ENCODE peak calls at places on chromosomes 3 and 15, in nine cellular contexts. One of them, this sample, is unnamed.

GRCh38 chr3:124558898-124559649 is 171.2 kb upstream of the UMPS start:
- DNase-seq in left lung: peak; percentile 87
- DNase-seq in ovary: peak; percentile 72
- DNase-seq in IMR-90: peak; percentile 96
- DNase-seq in CD8-positive, alpha-beta T cell: no peak
- DNase-seq in DND-41: no peak
- DNase-seq in heart left ventricle: peak; percentile 88
- DNase-seq in thyroid gland: peak; percentile 95
- DNase-seq in transverse colon: peak; percentile 79
- DNase-seq in this sample: peak; percentile 84

GRCh38 chr3:64218746-64219145 is 6.5 kb downstream of the PRICKLE2 start:
- DNase-seq in left lung: no peak
- DNase-seq in ovary: no peak
- DNase-seq in IMR-90: no peak
- DNase-seq in CD8-positive, alpha-beta T cell: no peak
- DNase-seq in DND-41: no peak
- DNase-seq in heart left ventricle: no peak
- DNase-seq in thyroid gland: no peak
- DNase-seq in transverse colon: no peak
- DNase-seq in this sample: no peak

GRCh38 chr15:90402806-90403205 is 14.8 kb downstream of the IQGAP1 start:
- DNase-seq in left lung: no peak
- DNase-seq in ovary: no peak
- DNase-seq in IMR-90: no peak
- DNase-seq in CD8-positive, alpha-beta T cell: no peak
- DNase-seq in DND-41: no peak
- DNase-seq in heart left ventricle: no peak
- DNase-seq in thyroid gland: no peak
- DNase-seq in transverse colon: no peak
- DNase-seq in this sample: no peak

GRCh38 chr3:134030382-134030753 is 643 bp upstream of the SLCO2A1 start:
- DNase-seq in left lung: no peak
- DNase-seq in ovary: no peak
- DNase-seq in IMR-90: no peak
- DNase-seq in CD8-positive, alpha-beta T cell: no peak
- DNase-seq in DND-41: no peak
- DNase-seq in heart left ventricle: no peak
- DNase-seq in thyroid gland: peak; percentile 85
- DNase-seq in transverse colon: no peak
- DNase-seq in this sample: no peak

GRCh38 chr15:80121546-80121945 is 31.3 kb upstream of the FAH start:
- DNase-seq in left lung: no peak
- DNase-seq in ovary: no peak
- DNase-seq in IMR-90: no peak
- DNase-seq in CD8-positive, alpha-beta T cell: no peak
- DNase-seq in DND-41: no peak
- DNase-seq in heart left ventricle: no peak
- DNase-seq in thyroid gland: no peak
- DNase-seq in transverse colon: no peak
- DNase-seq in this sample: no peak

GRCh38 chr3:19901918-19902317 is 32.1 kb downstream of the EFHB start:
- DNase-seq in left lung: no peak
- DNase-seq in ovary: no peak
- DNase-seq in IMR-90: no peak
- DNase-seq in CD8-positive, alpha-beta T cell: no peak
- DNase-seq in DND-41: no peak
- DNase-seq in heart left ventricle: no peak
- DNase-seq in thyroid gland: no peak
- DNase-seq in transverse colon: no peak
- DNase-seq in this sample: peak; percentile 31

GRCh38 chr3:111277226-111277625 is 205.6 kb downstream of the NECTIN3 start:
- DNase-seq in left lung: no peak
- DNase-seq in ovary: no peak
- DNase-seq in IMR-90: peak; percentile 74
- DNase-seq in CD8-positive, alpha-beta T cell: no peak
- DNase-seq in DND-41: no peak
- DNase-seq in heart left ventricle: no peak
- DNase-seq in thyroid gland: peak; percentile 6
- DNase-seq in transverse colon: no peak
- DNase-seq in this sample: no peak

GRCh38 chr15:46714959-46715358 is 1002.3 kb upstream of the SEMA6D start:
- DNase-seq in left lung: no peak
- DNase-seq in ovary: no peak
- DNase-seq in IMR-90: no peak
- DNase-seq in CD8-positive, alpha-beta T cell: no peak
- DNase-seq in DND-41: no peak
- DNase-seq in heart left ventricle: no peak
- DNase-seq in thyroid gland: no peak
- DNase-seq in transverse colon: no peak
- DNase-seq in this sample: no peak

GRCh38 chr3:179768080-179768479 is 115.2 kb downstream of the USP13 start:
- DNase-seq in left lung: no peak
- DNase-seq in ovary: peak; percentile 30
- DNase-seq in IMR-90: peak; percentile 70
- DNase-seq in CD8-positive, alpha-beta T cell: no peak
- DNase-seq in DND-41: peak; percentile 39
- DNase-seq in heart left ventricle: no peak
- DNase-seq in thyroid gland: peak; percentile 45
- DNase-seq in transverse colon: peak; percentile 13
- DNase-seq in this sample: no peak

GRCh38 chr3:10335871-10336622 is 15.1 kb upstream of the SEC13 start:
- DNase-seq in left lung: no peak
- DNase-seq in ovary: no peak
- DNase-seq in IMR-90: no peak
- DNase-seq in CD8-positive, alpha-beta T cell: no peak
- DNase-seq in DND-41: no peak
- DNase-seq in heart left ventricle: no peak
- DNase-seq in thyroid gland: no peak
- DNase-seq in transverse colon: no peak
- DNase-seq in this sample: no peak

GRCh38 chr3:127413871-127414270 is 126.0 kb upstream of the PRR20G start:
- DNase-seq in left lung: no peak
- DNase-seq in ovary: no peak
- DNase-seq in IMR-90: no peak
- DNase-seq in CD8-positive, alpha-beta T cell: no peak
- DNase-seq in DND-41: no peak
- DNase-seq in heart left ventricle: no peak
- DNase-seq in thyroid gland: no peak
- DNase-seq in transverse colon: no peak
- DNase-seq in this sample: no peak

GRCh38 chr15:95019907-95020306 is 788.5 kb downstream of the MCTP2 start:
- DNase-seq in left lung: no peak
- DNase-seq in ovary: no peak
- DNase-seq in IMR-90: no peak
- DNase-seq in CD8-positive, alpha-beta T cell: no peak
- DNase-seq in DND-41: no peak
- DNase-seq in heart left ventricle: no peak
- DNase-seq in thyroid gland: no peak
- DNase-seq in transverse colon: no peak
- DNase-seq in this sample: no peak

GRCh38 chr3:196518999-196519737 is 4.0 kb upstream of the SMCO1 start:
- DNase-seq in left lung: peak; percentile 49
- DNase-seq in ovary: peak; percentile 25
- DNase-seq in IMR-90: peak; percentile 73
- DNase-seq in CD8-positive, alpha-beta T cell: no peak
- DNase-seq in DND-41: peak; percentile 31
- DNase-seq in heart left ventricle: peak; percentile 59
- DNase-seq in thyroid gland: peak; percentile 21
- DNase-seq in transverse colon: peak; percentile 60
- DNase-seq in this sample: peak; percentile 67

GRCh38 chr3:87478716-87479115 is 202.3 kb upstream of the POU1F1 start:
- DNase-seq in left lung: no peak
- DNase-seq in ovary: no peak
- DNase-seq in IMR-90: no peak
- DNase-seq in CD8-positive, alpha-beta T cell: no peak
- DNase-seq in DND-41: no peak
- DNase-seq in heart left ventricle: no peak
- DNase-seq in thyroid gland: no peak
- DNase-seq in transverse colon: no peak
- DNase-seq in this sample: no peak

GRCh38 chr3:149494022-149494758 is 19.7 kb downstream of the TM4SF4 start:
- DNase-seq in left lung: peak; percentile 58
- DNase-seq in ovary: peak; percentile 79
- DNase-seq in IMR-90: peak; percentile 76
- DNase-seq in CD8-positive, alpha-beta T cell: no peak
- DNase-seq in DND-41: peak; percentile 50
- DNase-seq in heart left ventricle: peak; percentile 55
- DNase-seq in thyroid gland: peak; percentile 77
- DNase-seq in transverse colon: peak; percentile 62
- DNase-seq in this sample: peak; percentile 77

GRCh38 chr3:39148116-39149058 is 5.0 kb downstream of the CSRNP1 start:
- DNase-seq in left lung: no peak
- DNase-seq in ovary: no peak
- DNase-seq in IMR-90: peak; percentile 75
- DNase-seq in CD8-positive, alpha-beta T cell: no peak
- DNase-seq in DND-41: peak; percentile 76
- DNase-seq in heart left ventricle: no peak
- DNase-seq in thyroid gland: no peak
- DNase-seq in transverse colon: peak; percentile 52
- DNase-seq in this sample: no peak

GRCh38 chr3:23655749-23656148 is 150.0 kb upstream of the UBE2E1 start:
- DNase-seq in left lung: no peak
- DNase-seq in ovary: no peak
- DNase-seq in IMR-90: no peak
- DNase-seq in CD8-positive, alpha-beta T cell: no peak
- DNase-seq in DND-41: no peak
- DNase-seq in heart left ventricle: no peak
- DNase-seq in thyroid gland: no peak
- DNase-seq in transverse colon: no peak
- DNase-seq in this sample: no peak
- H3K4me1 ChIP-seq in left lung: no peaks in the 10 kb centered on the region
- H3K4me1 ChIP-seq in ovary: no peaks in the 10 kb centered on the region
- H3K4me1 ChIP-seq in IMR-90: peaks cover 3% of the 10 kb centered on the region
- H3K4me1 ChIP-seq in CD8-positive, alpha-beta T cell: no peaks in the 10 kb centered on the region
- H3K4me1 ChIP-seq in DND-41: peaks cover 5% of the 10 kb centered on the region
- H3K4me1 ChIP-seq in heart left ventricle: no peaks in the 10 kb centered on the region
- H3K4me1 ChIP-seq in thyroid gland: peaks cover 3% of the 10 kb centered on the region
- H3K4me1 ChIP-seq in transverse colon: no peaks in the 10 kb centered on the region
- H3K4me1 ChIP-seq in this sample: no peaks in the 10 kb centered on the region

GRCh38 chr3:108036984-108037741 is 53.7 kb downstream of the CD47 start:
- DNase-seq in left lung: no peak
- DNase-seq in ovary: no peak
- DNase-seq in IMR-90: peak; percentile 71
- DNase-seq in CD8-positive, alpha-beta T cell: no peak
- DNase-seq in DND-41: no peak
- DNase-seq in heart left ventricle: no peak
- DNase-seq in thyroid gland: no peak
- DNase-seq in transverse colon: no peak
- DNase-seq in this sample: no peak
- H3K27ac ChIP-seq in left lung: peak overlapping the region; percentile 41
- H3K27ac ChIP-seq in ovary: peak overlapping the region; percentile 19
- H3K27ac ChIP-seq in IMR-90: no peak overlapping the region
- H3K27ac ChIP-seq in CD8-positive, alpha-beta T cell: no peak overlapping the region
- H3K27ac ChIP-seq in DND-41: no peak overlapping the region
- H3K27ac ChIP-seq in heart left ventricle: peak overlapping the region; percentile 20
- H3K27ac ChIP-seq in thyroid gland: no peak overlapping the region
- H3K27ac ChIP-seq in transverse colon: no peak overlapping the region
- H3K27ac ChIP-seq in this sample: no peak overlapping the region

DNA sequence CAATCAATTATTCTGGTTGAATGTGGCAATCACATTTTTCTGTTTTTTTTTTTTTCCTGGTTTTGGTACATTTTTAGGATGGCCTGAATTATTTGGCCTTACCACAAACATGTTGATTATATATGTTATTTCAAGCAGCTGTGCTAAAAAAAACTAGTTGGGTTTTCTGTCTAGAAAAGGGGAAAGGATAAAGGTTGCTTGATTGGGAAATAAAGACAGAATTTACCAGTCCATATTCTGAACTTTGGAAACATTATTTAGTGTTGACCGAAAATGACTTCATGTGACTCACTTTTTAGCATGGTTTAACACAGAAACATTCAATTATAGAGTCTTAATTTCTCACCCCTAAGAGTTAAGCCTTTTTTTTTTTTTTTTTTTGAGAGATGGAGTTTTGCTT is 8.1 kb downstream of the MORF4L1 start:
- DNase-seq in left lung: no peak
- DNase-seq in ovary: no peak
- DNase-seq in IMR-90: peak; percentile 54
- DNase-seq in CD8-positive, alpha-beta T cell: no peak
- DNase-seq in DND-41: no peak
- DNase-seq in heart left ventricle: no peak
- DNase-seq in thyroid gland: no peak
- DNase-seq in transverse colon: no peak
- DNase-seq in this sample: no peak
- H3K4me1 ChIP-seq in left lung: peaks cover 31% of the 10 kb centered on the region
- H3K4me1 ChIP-seq in ovary: peaks cover 12% of the 10 kb centered on the region
- H3K4me1 ChIP-seq in IMR-90: peaks cover 15% of the 10 kb centered on the region
- H3K4me1 ChIP-seq in CD8-positive, alpha-beta T cell: peaks cover 69% of the 10 kb centered on the region
- H3K4me1 ChIP-seq in DND-41: peaks cover 26% of the 10 kb centered on the region
- H3K4me1 ChIP-seq in heart left ventricle: peaks cover 29% of the 10 kb centered on the region
- H3K4me1 ChIP-seq in thyroid gland: peaks cover 40% of the 10 kb centered on the region
- H3K4me1 ChIP-seq in transverse colon: peaks cover 37% of the 10 kb centered on the region
- H3K4me1 ChIP-seq in this sample: peaks cover 59% of the 10 kb centered on the region

GRCh38 chr15:55394694-55395093 is 13.5 kb downstream of the CCPG1 start:
- DNase-seq in left lung: no peak
- DNase-seq in ovary: no peak
- DNase-seq in IMR-90: peak; percentile 7
- DNase-seq in CD8-positive, alpha-beta T cell: no peak
- DNase-seq in DND-41: no peak
- DNase-seq in heart left ventricle: no peak
- DNase-seq in thyroid gland: no peak
- DNase-seq in transverse colon: no peak
- DNase-seq in this sample: no peak
- H3K27ac ChIP-seq in left lung: no peak overlapping the region
- H3K27ac ChIP-seq in ovary: no peak overlapping the region
- H3K27ac ChIP-seq in IMR-90: no peak overlapping the region
- H3K27ac ChIP-seq in CD8-positive, alpha-beta T cell: no peak overlapping the region
- H3K27ac ChIP-seq in DND-41: no peak overlapping the region
- H3K27ac ChIP-seq in heart left ventricle: no peak overlapping the region
- H3K27ac ChIP-seq in thyroid gland: no peak overlapping the region
- H3K27ac ChIP-seq in transverse colon: no peak overlapping the region
- H3K27ac ChIP-seq in this sample: no peak overlapping the region

DNA sequence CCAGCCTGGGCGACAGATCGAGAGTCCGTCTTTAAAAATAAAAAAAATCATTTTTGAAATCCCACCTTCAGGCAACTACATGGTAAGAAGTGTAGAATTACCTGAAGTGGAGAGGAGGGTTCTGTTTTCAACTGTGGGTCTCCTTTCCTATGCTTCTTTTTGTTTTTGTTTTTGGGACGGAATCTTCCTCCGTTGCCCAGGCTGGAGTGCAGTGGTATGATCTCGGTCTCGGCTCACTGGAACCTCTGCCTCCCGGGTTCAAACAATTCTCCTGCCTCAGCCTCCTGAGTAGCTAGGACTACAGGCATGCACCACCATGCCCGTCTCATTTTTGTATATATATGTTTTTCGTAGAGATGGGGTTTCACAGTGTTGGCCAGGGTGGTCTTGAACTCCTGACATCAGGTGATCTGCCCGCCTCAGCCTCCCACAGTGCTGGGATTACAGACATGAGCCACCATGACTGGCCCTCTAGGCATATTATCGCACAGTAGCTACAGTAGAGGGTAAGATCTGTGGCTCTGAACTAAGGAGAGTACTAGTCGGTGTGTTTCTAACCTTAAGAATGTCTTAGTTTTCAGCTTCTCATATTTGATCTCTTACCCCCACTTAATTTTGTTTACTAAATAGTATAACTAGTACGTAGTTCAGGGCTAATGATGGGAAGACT is 8.5 kb downstream of the EBLN2 start:
- DNase-seq in left lung: no peak
- DNase-seq in ovary: no peak
- DNase-seq in IMR-90: no peak
- DNase-seq in CD8-positive, alpha-beta T cell: no peak
- DNase-seq in DND-41: no peak
- DNase-seq in heart left ventricle: no peak
- DNase-seq in thyroid gland: no peak
- DNase-seq in transverse colon: no peak
- DNase-seq in this sample: no peak
- H3K4me1 ChIP-seq in left lung: no peaks in the 10 kb centered on the region
- H3K4me1 ChIP-seq in ovary: peaks cover 4% of the 10 kb centered on the region
- H3K4me1 ChIP-seq in IMR-90: peaks cover 22% of the 10 kb centered on the region
- H3K4me1 ChIP-seq in CD8-positive, alpha-beta T cell: no peaks in the 10 kb centered on the region
- H3K4me1 ChIP-seq in DND-41: no peaks in the 10 kb centered on the region
- H3K4me1 ChIP-seq in heart left ventricle: no peaks in the 10 kb centered on the region
- H3K4me1 ChIP-seq in thyroid gland: no peaks in the 10 kb centered on the region
- H3K4me1 ChIP-seq in transverse colon: peaks cover 5% of the 10 kb centered on the region
- H3K4me1 ChIP-seq in this sample: no peaks in the 10 kb centered on the region